ENCODE peak calls at places on chromosomes 5 and 9, in ten cellular contexts. D, E, Q, J, W, I, L, X, B and P are unnamed samples.

GRCh38 chr9:22416692-22417060 is 29.9 kb upstream of the DMRTA1 start:
- DNase-seq in D (no peak), E (no peak), Q (peak), J (no peak), W (no peak), I (no peak), L (no peak), X (peak), B (no peak), P (no peak)

GRCh38 chr5:27010646-27011045 is 27.7 kb downstream of the CDH9 start:
- DNase-seq in D (no peak), E (no peak), Q (no peak), J (no peak), W (no peak), I (no peak), L (no peak), X (no peak), B (no peak), P (no peak)

GRCh38 chr9:111974092-111974681 is 77.6 kb downstream of the UGCG start:
- DNase-seq in D (peak), E (no peak), Q (peak), J (no peak), W (peak), I (no peak), L (no peak), X (no peak), B (no peak), P (no peak)

GRCh38 chr9:102461441-102461840 is 533.7 kb upstream of the CYLC2 start:
- DNase-seq in D (no peak), E (no peak), Q (no peak), J (no peak), W (no peak), I (no peak), L (no peak), X (no peak), B (no peak), P (no peak)

GRCh38 chr9:120925535-120926396 is 830 bp downstream of the TRAF1 start:
- DNase-seq in D (no peak), E (no peak), Q (peak), J (no peak), W (peak), I (peak), L (peak), X (no peak), B (no peak), P (no peak)

GRCh38 chr9:16262467-16263261 is 607.8 kb downstream of the BNC2 start:
- DNase-seq in D (peak), E (no peak), Q (peak), J (no peak), W (peak), I (no peak), L (no peak), X (no peak), B (no peak), P (no peak)

GRCh38 chr9:92295240-92295790 is 1.8 kb upstream of the IARS1 start:
- DNase-seq in D (no peak), E (no peak), Q (no peak), J (no peak), W (no peak), I (no peak), L (no peak), X (no peak), B (no peak), P (no peak)

GRCh38 chr9:3875371-3876132 is 349.8 kb upstream of the RFX3 start:
- DNase-seq in D (peak), E (no peak), Q (peak), J (no peak), W (peak), I (no peak), L (no peak), X (no peak), B (no peak), P (peak)

GRCh38 chr5:124236366-124237231 is 509.8 kb downstream of the ZNF608 start:
- DNase-seq in D (no peak), E (no peak), Q (no peak), J (no peak), W (peak), I (no peak), L (no peak), X (no peak), B (no peak), P (no peak)

GRCh38 chr5:179278119-179278518 is 67.1 kb downstream of the ADAMTS2 start:
- DNase-seq in D (no peak), E (no peak), Q (no peak), J (no peak), W (peak), I (peak), L (no peak), X (no peak), B (no peak), P (no peak)

GRCh38 chr5:66136053-66136452 is 8.0 kb upstream of the SREK1 start:
- DNase-seq in D (no peak), E (no peak), Q (no peak), J (no peak), W (no peak), I (no peak), L (no peak), X (no peak), B (no peak), P (no peak)

GRCh38 chr5:66142417-66142816 is 1.7 kb upstream of the SREK1 start:
- DNase-seq in D (no peak), E (no peak), Q (no peak), J (no peak), W (no peak), I (no peak), L (no peak), X (no peak), B (no peak), P (no peak)

GRCh38 chr5:66134407-66134843 is 9.7 kb upstream of the SREK1 start:
- DNase-seq in D (peak), E (no peak), Q (no peak), J (no peak), W (peak), I (no peak), L (no peak), X (no peak), B (no peak), P (no peak)

GRCh38 chr5:66139313-66139712 is 4.8 kb upstream of the SREK1 start:
- DNase-seq in D (no peak), E (no peak), Q (no peak), J (no peak), W (no peak), I (no peak), L (no peak), X (no peak), B (no peak), P (no peak)

DNA sequence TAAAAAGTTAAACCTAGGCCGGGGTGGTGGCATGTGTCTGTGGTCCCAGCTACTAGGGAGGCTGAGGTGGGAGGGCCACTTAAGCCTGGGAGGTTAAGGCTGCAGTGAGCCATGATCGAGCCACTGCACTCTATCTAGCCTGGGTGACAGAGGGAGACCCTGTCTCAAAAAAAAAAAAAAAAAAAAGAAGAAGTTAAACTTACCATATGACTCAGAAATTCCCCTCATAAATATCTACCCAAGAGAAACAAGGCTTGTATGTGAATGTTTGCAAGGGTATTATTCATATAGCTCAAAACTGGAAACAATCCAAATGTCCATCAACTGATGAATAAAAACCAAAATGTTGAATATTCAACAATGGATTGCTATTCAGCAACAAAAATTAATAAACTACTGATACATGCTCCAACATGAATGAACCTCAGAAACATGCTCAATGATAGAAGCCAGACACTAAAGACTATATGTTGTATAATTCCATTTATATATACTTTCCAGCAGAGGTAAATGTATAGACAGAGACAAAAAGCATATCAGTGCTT is 5.5 kb upstream of the SREK1 start:
- DNase-seq in D (no peak), E (no peak), Q (peak), J (no peak), W (no peak), I (no peak), L (no peak), X (no peak), B (no peak), P (no peak)
- H3K27ac ChIP-seq in D (no peak), E (no peak), Q (no peak), J (no peak), W (no peak), I (no peak), L (no peak), X (no peak), B (no peak), P (no peak)

DNA sequence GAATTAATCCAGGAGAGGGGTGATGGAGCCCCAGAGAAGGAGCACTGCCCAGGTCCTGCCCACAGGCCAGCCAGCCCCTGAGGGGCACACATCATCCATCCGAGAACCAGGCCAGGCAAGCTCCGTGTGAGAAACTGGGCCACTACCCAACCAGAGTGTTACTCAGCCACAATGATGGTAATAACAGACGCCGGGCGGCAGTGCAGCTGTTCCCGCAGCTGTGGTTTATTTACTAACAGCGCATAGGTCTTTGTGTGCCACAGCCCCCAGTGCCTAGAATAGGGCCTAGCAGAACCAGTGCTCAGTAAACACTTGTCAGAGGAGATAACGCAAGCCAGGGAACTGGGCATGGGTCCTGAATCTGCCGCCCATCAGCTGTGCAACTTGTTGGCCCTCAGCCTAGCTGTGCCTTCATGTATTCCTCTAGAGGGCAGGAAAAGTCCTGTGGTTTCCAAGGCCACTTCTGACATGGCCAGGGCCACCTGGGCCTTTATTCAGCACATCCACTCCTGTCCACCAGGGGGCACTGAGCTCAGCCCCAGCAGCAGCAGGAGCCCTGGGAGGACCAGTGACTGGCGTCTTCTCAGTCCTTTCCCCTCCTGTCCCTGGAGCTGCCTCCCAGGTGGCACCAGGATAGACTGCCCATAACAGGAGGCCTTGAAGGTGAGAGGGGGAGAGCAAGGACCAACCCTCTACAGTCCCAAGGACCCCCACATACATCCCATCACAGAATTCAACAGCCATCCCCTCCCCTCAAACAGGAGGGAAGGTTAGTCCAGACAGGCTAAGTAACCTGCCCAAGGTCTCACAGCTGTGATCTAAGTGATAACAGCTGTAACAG is 2.1 kb downstream of the MXD3 start:
- DNase-seq in D (peak), E (no peak), Q (peak), J (peak), W (peak), I (peak), L (peak), X (peak), B (peak), P (no peak)
- H3K27ac ChIP-seq in D (no peak), E (no peak), Q (no peak), J (no peak), W (no peak), I (no peak), L (no peak), X (no peak), B (peak), P (no peak)

GRCh38 chr9:113912816-113913215 is 36.7 kb downstream of the ZNF618 start:
- DNase-seq in D (no peak), E (no peak), Q (no peak), J (no peak), W (no peak), I (no peak), L (no peak), X (no peak), B (no peak), P (no peak)
- H3K27ac ChIP-seq in D (no peak), E (no peak), Q (no peak), J (no peak), W (no peak), I (no peak), L (no peak), X (no peak), B (peak), P (no peak)

DNA sequence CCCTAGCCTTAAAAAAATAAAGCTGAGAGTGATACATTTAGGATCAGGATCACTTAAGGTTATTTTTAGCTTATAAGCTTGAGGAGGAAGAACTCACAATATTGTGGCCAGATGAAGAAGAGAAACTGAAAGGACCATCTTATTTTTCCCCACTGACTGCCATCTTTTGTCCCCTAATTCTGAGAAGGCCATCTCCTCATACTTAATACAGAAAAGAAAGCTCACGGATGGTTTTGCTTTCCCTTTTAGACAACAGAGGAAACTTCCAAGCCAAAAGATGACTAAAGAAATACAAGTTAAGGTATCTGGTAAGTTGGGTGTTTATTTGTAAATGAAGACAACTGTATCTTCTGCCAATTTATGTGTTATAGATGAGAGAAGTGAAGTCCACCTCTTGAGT is 36.4 kb downstream of the ERAP1 start:
- DNase-seq in D (no peak), E (no peak), Q (no peak), J (no peak), W (no peak), I (no peak), L (no peak), X (no peak), B (no peak), P (no peak)
- H3K27ac ChIP-seq in D (no peak), E (no peak), Q (no peak), J (no peak), W (no peak), I (no peak), L (no peak), X (no peak), B (no peak), P (no peak)

DNA sequence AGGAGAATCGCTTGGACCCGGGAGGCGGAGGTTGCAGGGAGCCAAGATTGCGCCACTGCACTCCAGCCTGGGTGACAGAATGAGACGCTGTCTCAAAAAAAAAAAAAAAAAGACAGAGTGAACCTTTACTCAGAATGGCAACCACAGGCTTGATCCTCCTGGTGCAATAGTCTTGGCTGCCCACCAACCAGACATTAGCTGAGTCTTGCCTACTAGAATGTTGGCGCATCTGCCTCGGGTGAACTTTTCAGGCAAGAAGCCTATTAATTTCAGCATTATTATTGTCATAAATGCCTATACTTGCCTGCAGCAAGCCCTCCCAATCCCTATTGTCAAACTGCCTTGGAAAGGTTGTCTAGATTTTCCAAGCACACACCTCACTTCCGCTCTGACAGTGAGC is 4.2 kb downstream of the SERINC5 start:
- DNase-seq in D (peak), E (no peak), Q (no peak), J (peak), W (peak), I (no peak), L (no peak), X (no peak), B (peak), P (peak)
- H3K27ac ChIP-seq in D (no peak), E (no peak), Q (no peak), J (no peak), W (no peak), I (no peak), L (no peak), X (no peak), B (no peak), P (peak)

DNA sequence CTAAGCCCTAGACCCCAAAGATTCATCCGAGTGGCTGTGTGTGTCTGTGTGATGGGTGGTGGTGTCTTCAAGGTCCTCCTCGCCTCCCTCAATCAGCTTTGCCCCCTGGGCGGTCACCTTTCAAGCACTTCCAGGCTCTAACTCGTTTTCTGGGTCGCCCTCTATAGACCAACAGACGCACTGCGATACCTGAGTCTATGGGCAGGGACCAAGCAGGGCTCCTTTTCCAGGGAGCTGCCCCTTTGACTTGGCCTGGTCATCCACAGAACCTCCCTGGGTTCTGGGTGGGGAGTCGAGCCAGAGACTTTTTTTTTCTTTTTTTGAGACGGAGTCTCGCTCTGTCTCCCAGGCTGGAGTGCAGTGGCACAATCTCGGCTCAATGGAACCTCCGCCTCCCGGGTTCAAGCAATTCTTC is 1.1 kb downstream of the SLC27A4 start:
- DNase-seq in D (peak), E (peak), Q (peak), J (peak), W (peak), I (peak), L (peak), X (peak), B (peak), P (no peak)
- H3K27ac ChIP-seq in D (peak), E (no peak), Q (no peak), J (no peak), W (no peak), I (no peak), L (peak), X (no peak), B (peak), P (peak)

DNA sequence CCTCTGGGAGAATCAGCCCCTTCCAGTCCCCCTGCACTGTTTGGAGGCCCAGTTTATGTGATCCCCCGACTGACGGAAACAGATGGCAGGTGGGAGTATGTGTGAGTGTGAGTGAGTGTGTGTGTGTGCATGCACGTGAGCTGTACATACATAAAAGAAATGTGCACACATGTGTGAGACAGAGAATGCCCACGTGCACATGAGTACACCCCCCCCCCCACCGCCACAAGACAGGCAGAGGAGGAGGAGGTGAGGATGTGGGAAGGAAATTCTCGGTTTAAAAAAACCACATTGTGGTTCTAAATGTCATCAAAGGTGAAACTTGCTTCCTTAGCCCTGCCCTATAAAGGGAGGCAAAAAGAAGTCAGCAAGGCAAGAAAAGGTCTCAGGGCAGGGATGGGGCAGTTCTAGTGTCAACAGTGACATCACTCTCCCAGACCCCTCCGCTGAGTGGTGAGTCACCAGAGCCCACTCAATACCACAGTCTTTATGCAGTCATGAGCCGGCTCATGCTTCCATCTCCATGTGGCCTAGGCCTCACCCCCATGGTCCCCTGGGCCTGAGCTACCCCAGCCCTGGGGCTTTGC is 79.2 kb upstream of the HSPA9 start:
- DNase-seq in D (peak), E (no peak), Q (peak), J (no peak), W (peak), I (no peak), L (peak), X (no peak), B (no peak), P (no peak)
- H3K27ac ChIP-seq in D (peak), E (no peak), Q (no peak), J (no peak), W (no peak), I (no peak), L (no peak), X (no peak), B (no peak), P (no peak)